ENCODE peak calls at places on chromosomes 1 and 21, in four cellular contexts. N is CD8-positive, alpha-beta T cell; H is heart right ventricle; C is PC-3. S is an unnamed sample.

GRCh38 chr1:5198328-5198727 is 543.9 kb downstream of the AJAP1 start:
- DNase-seq in C (no peak), H (no peak), N (no peak), S (no peak)

GRCh38 chr1:93304716-93305138 is 41.0 kb upstream of the DR1 start:
- DNase-seq in H (no peak), C (peak; percentile 86), N (peak; percentile 53), S (no peak)

GRCh38 chr1:175750366-175751111 is 7.1 kb upstream of the TNR start:
- DNase-seq in C (no peak), N (no peak), H (no peak), S (no peak)

GRCh38 chr1:159132271-159132881 is 39.0 kb upstream of the CADM3 start:
- DNase-seq in H (peak; percentile 61), N (peak; percentile 72), C (peak; percentile 78), S (peak; percentile 37)

GRCh38 chr1:7149080-7149838 is 364.0 kb downstream of the CAMTA1 start:
- DNase-seq in C (no peak), N (no peak), H (peak; percentile 79), S (peak; percentile 85)

GRCh38 chr1:100718581-100718980 is 961 bp upstream of the VCAM1 start:
- DNase-seq in N (no peak), C (no peak), H (no peak), S (no peak)

GRCh38 chr1:27325286-27325685 is 3.3 kb downstream of the TMEM222 start:
- DNase-seq in N (no peak), C (no peak), H (no peak), S (no peak)

GRCh38 chr1:115732307-115732706 is 36.2 kb downstream of the CASQ2 start:
- DNase-seq in H (no peak), N (no peak), C (no peak), S (no peak)

GRCh38 chr1:28173980-28174297 is 2.6 kb downstream of the PTAFR start:
- DNase-seq in H (no peak), C (no peak), N (no peak), S (no peak)

GRCh38 chr1:20322825-20323612 is 32.3 kb downstream of the VWA5B1 start:
- DNase-seq in C (no peak), N (peak; percentile 21), H (no peak), S (no peak)

GRCh38 chr1:149917590-149918144 is at the start of gene SV2A:
- DNase-seq in N (peak; percentile 44), C (no peak), H (peak; percentile 26), S (no peak)

GRCh38 chr1:203800001-203800400 is 4.6 kb downstream of the ZBED6 start:
- DNase-seq in N (no peak), C (no peak), H (no peak), S (no peak)

GRCh38 chr1:197915797-197916686 is 1.1 kb upstream of the LHX9 start:
- DNase-seq in C (peak; percentile 79), H (peak; percentile 60), N (no peak), S (peak; percentile 64)

GRCh38 chr1:223837206-223837605 is 8.5 kb downstream of the TP53BP2 start:
- DNase-seq in H (no peak), C (no peak), N (no peak), S (no peak)

GRCh38 chr1:203448521-203449061 is 27.0 kb upstream of the PRELP start:
- DNase-seq in H (peak; percentile 41), C (no peak), N (no peak), S (no peak)

GRCh38 chr1:3409737-3410434 is 44.6 kb upstream of the ARHGEF16 start:
- DNase-seq in C (peak; percentile 80), N (no peak), H (peak; percentile 65), S (no peak)

GRCh38 chr21:32320726-32321125 is 22.1 kb downstream of the MRAP start:
- DNase-seq in N (no peak), H (no peak), C (no peak), S (no peak)

GRCh38 chr1:214215583-214215982 is 65.4 kb upstream of the SMYD2 start:
- DNase-seq in H (no peak), N (no peak), C (no peak), S (no peak)

GRCh38 chr1:100523038-100523649 is 14.8 kb upstream of the GPR88 start:
- DNase-seq in H (no peak), N (no peak), C (no peak), S (no peak)

GRCh38 chr1:42164551-42165420 is at the start of gene GUCA2A:
- DNase-seq in N (no peak), C (no peak), H (no peak), S (no peak)

GRCh38 chr1:23801876-23802275 is 1.3 kb upstream of the GALE start:
- DNase-seq in N (no peak), H (no peak), C (no peak), S (no peak)
- H3K4me3 ChIP-seq in N (no peak overlapping the region), H (no peak overlapping the region), C (peak overlapping the region; percentile 93), S (no peak overlapping the region)

DNA sequence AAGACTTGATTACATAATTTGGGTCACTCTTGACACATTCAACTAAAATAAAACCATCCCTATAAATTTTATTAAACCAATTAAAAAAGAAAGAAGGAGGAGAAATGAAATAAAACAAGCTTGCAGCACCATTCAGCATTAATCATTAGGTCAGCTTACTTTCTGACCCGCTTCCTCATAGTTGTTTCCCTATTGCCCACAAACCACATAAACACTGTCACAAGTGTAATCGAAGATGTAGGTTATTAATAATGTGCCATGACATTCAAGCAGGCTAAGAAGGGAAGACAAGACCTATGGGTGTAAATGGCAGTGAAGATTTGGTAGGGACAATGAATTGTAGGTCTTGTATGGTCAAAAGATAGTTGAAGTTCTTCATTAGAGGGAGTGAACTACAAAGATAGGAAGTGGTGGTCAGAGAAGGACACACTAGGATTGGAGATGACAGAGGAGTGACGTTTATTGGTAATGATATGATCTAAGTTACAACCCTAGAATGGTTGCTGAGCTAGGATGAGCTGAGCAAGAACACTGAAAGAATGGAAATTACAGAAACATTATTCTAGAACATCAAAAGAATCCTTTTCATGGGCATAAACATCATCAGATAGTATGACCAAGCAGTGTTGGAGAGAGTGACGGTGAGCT is 231.5 kb downstream of the KCNT2 start:
- DNase-seq in N (no peak), H (no peak), C (no peak), S (no peak)
- H3K27ac ChIP-seq in N (no peak overlapping the region), H (no peak overlapping the region), C (no peak overlapping the region), S (no peak overlapping the region)

DNA sequence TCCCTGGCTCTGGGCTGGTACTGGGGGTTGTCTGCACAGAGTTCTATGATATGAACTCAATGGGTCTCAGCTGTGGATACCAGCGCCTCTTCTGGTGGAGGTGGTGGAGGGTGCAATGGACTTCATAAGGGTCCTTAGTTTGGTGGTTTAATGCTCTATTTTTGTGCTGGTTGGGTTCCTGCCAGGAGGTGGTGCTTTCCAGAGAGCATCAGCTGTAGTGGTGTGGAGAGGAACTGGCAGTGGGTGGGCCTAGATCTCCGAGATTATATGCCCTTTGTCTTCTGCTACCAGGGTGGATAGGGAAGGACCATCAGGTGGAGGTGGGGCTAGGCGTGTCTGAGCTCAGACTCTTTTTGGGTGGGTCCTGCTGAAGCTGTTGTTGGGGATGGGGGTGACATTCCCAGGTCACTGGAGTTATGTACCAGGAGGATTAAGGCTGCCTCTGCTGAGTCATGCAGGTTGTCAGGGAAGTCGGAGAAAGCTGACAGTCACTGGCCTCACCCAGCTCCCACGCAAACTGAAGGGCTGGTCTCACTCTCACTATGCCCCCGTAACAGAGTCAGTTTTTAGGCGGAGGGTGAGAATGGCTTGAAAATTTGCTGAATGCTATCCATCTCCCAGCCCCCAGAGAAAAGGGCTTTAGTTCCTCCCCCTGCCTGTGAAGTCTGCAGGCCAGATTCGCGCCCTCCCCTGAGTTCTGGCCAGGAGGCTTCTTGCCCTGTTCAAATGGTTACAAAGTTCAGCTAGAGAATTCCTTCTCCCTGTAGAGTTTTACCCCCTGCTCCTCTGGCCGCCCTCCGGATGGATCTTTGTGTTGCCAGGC is 902.9 kb downstream of the LTN1 start:
- DNase-seq in C (peak; percentile 16), H (peak; percentile 37), N (no peak), S (no peak)
- TF ChIP-seq CTCF in C (no peak), H (no peak), N (no peak), S (no peak)

GRCh38 chr1:239998312-239998649 is 93.4 kb upstream of the FMN2 start:
- DNase-seq in N (no peak), C (no peak), H (no peak), S (no peak)
- H3K4me3 ChIP-seq in N (no peak overlapping the region), C (peak overlapping the region; percentile 22), H (no peak overlapping the region), S (peak overlapping the region; percentile 22)

DNA sequence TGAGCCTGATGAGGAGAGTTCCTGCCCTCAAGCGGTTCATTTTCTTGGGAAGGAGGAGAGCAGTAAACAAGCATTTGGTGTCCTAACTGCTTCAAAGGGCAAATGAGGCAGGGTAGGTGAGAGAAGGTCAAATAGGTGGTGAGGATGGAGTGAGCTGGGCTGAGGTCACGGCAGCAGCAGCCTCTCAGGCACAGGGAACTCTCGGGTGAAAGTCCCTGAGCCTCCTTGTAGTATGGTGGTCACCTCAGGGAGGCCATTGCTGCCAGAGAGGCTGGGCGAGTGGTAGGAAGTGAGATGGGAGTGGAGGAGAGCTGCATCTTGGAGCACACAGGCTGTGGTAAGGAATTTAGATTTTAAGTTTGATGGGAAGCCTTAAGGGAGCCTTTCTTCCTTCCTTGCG is 4.0 kb downstream of the ADARB1 start:
- DNase-seq in C (no peak), H (no peak), N (no peak), S (no peak)
- H3K27ac ChIP-seq in C (no peak overlapping the region), H (no peak overlapping the region), N (peak overlapping the region; percentile 17), S (no peak overlapping the region)

GRCh38 chr1:63873751-63874150 is 99.9 kb downstream of the ROR1 start:
- DNase-seq in N (no peak), C (peak; percentile 89), H (no peak), S (no peak)

GRCh38 chr1:63877021-63877767 is 103.4 kb downstream of the ROR1 start:
- DNase-seq in C (peak; percentile 73), H (no peak), N (no peak), S (no peak)

GRCh38 chr1:63871451-63871850 is 97.6 kb downstream of the ROR1 start:
- DNase-seq in N (no peak), H (no peak), C (no peak), S (no peak)

GRCh38 chr1:63877816-63878215 is 104.0 kb downstream of the ROR1 start:
- DNase-seq in N (no peak), C (peak; percentile 94), H (no peak), S (no peak)

GRCh38 chr1:63874278-63874880 is 100.6 kb downstream of the ROR1 start:
- DNase-seq in C (peak; percentile 38), N (no peak), H (no peak), S (no peak)
- TF ChIP-seq CTCF in C (no peak), N (no peak), H (no peak), S (no peak)

S was measured in heart left ventricle.